ENCODE peak calls at places on chromosomes 4 and X, in four cellular contexts. T, I, Y and S are unnamed samples.

GRCh38 chrX:132270699-132271098 is 51.5 kb upstream of the RAP2C start:
- DNase-seq in I (no peak), T (no peak), Y (no peak), S (no peak)

GRCh38 chr4:180767330-180767729 is 1475.9 kb upstream of the TENM3 start:
- DNase-seq in Y (no peak), I (no peak), T (no peak), S (no peak)

GRCh38 chr4:182201871-182202270 is 41.3 kb upstream of the TENM3 start:
- DNase-seq in Y (no peak), I (no peak), T (no peak), S (no peak)

GRCh38 chr4:37780444-37781133 is 45.9 kb upstream of the PGM2 start:
- DNase-seq in I (peak), Y (no peak), T (no peak), S (no peak)

GRCh38 chr4:181085584-181085983 is 1157.6 kb upstream of the TENM3 start:
- DNase-seq in T (no peak), Y (no peak), I (no peak), S (no peak)

GRCh38 chrX:68343551-68343950 is 89.7 kb downstream of the OPHN1 start:
- DNase-seq in I (no peak), T (no peak), Y (no peak), S (no peak)

GRCh38 chr4:23966720-23967119 is 76.9 kb upstream of the PPARGC1A start:
- DNase-seq in I (no peak), Y (no peak), T (no peak), S (no peak)

GRCh38 chrX:13250831-13251612 is 68.8 kb downstream of the ATXN3L start:
- DNase-seq in Y (no peak), T (no peak), I (no peak), S (no peak)

GRCh38 chr4:176340871-176341685 is 21.3 kb downstream of the SPCS3 start:
- DNase-seq in T (no peak), I (no peak), Y (no peak), S (peak)

GRCh38 chr4:181646864-181647263 is 596.3 kb upstream of the TENM3 start:
- DNase-seq in I (no peak), T (no peak), Y (no peak), S (no peak)

GRCh38 chr4:56821394-56822263 is at the start of gene SPINK2:
- DNase-seq in T (no peak), Y (peak), I (peak), S (peak)

GRCh38 chr4:174156239-174156826 is 127.1 kb downstream of the FBXO8 start:
- DNase-seq in I (no peak), Y (peak), T (no peak), S (peak)

GRCh38 chrX:22135171-22135711 is 103.1 kb downstream of the PHEX start:
- DNase-seq in Y (no peak), T (no peak), I (no peak), S (no peak)

GRCh38 chr4:2300431-2300861 is 38.5 kb upstream of the MXD4 start:
- DNase-seq in T (no peak), I (no peak), Y (no peak), S (no peak)

GRCh38 chr4:186820371-186820990 is 96.8 kb upstream of the FAT1 start:
- DNase-seq in T (no peak), I (no peak), Y (no peak), S (no peak)

GRCh38 chrX:132365490-132365889 is 123.3 kb downstream of the MBNL3 start:
- DNase-seq in T (no peak), Y (no peak), I (no peak), S (no peak)

GRCh38 chr4:118012142-118012541 is 22.1 kb upstream of the NDST3 start:
- DNase-seq in T (no peak), Y (no peak), I (no peak), S (no peak)

GRCh38 chr4:69057620-69058409 is 38.5 kb upstream of the UGT2B7 start:
- DNase-seq in Y (no peak), I (no peak), T (no peak), S (peak)

GRCh38 chrX:132219343-132219768 is at the start of gene RAP2C:
- DNase-seq in Y (peak), T (peak), I (peak), S (peak)

GRCh38 chr4:156158747-156159146 is 205.1 kb upstream of the CTSO start:
- DNase-seq in I (no peak), Y (no peak), T (no peak), S (peak)

DNA sequence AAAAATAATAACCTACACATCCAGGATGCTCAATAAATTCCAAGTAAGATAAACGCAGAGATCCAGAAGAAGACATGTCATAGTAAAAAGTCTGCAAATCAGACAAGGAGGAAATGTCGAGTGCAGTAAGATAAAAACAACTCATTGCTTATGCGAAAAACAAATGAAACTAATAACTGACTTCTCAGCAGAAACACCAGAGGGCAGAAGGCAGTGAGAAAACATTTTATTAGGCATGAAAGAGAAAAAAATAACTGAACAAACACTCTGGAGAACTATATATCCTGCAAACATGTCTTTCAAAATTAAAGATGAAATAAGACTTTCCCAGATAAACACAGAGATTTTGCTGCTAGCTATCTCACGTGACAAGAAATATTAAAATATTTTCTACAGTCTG is 201.3 kb upstream of the CTSO start:
- DNase-seq in I (no peak), T (no peak), Y (no peak), S (no peak)
- TF ChIP-seq CTCF in I (no peak), T (no peak), Y (no peak), S (no peak)

GRCh38 chr4:7238300-7238960 is 46.1 kb downstream of the SORCS2 start:
- DNase-seq in Y (no peak), I (no peak), T (no peak), S (no peak)
- TF ChIP-seq CTCF in Y (no peak), I (no peak), T (no peak), S (peak)

GRCh38 chr4:164997941-164998340 is 20.5 kb upstream of the TRIM61 start:
- DNase-seq in T (no peak), Y (no peak), I (no peak), S (no peak)

GRCh38 chr4:164997324-164997723 is 19.9 kb upstream of the TRIM61 start:
- DNase-seq in T (no peak), I (no peak), Y (no peak), S (no peak)
- TF ChIP-seq CTCF in T (no peak), I (no peak), Y (peak), S (peak)

GRCh38 chr4:147846318-147847135 is 114.6 kb downstream of the ARHGAP10 start:
- DNase-seq in Y (no peak), I (no peak), T (no peak), S (peak)

GRCh38 chr4:147839651-147840050 is 107.8 kb downstream of the ARHGAP10 start:
- DNase-seq in I (no peak), Y (no peak), T (no peak), S (no peak)

GRCh38 chr4:147842573-147842972 is 110.7 kb downstream of the ARHGAP10 start:
- DNase-seq in Y (no peak), I (no peak), T (no peak), S (no peak)

GRCh38 chr4:147840846-147841732 is 109.2 kb downstream of the ARHGAP10 start:
- DNase-seq in Y (no peak), I (no peak), T (no peak), S (no peak)

DNA sequence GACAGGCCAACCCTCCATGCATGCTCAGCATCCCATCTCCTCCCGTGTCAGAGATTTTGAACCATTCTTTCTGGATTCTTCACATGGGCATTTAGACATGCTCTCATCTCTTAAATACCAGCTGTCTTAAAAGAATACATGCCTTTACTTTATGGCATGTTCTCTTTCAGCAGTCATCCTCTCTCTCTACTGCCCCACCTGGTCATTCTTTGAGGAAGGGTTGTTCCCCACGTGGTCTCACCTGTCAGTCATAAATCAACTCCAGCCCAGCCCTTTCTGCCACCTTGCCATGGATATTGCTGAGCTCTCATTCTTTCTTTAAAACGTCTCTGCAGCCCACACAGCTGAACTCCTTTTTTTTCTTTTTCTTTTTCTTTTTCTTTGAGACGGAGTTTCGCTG is 111.3 kb downstream of the ARHGAP10 start:
- DNase-seq in I (no peak), T (no peak), Y (peak), S (peak)
- TF ChIP-seq CTCF in I (no peak), T (no peak), Y (no peak), S (peak)

DNA sequence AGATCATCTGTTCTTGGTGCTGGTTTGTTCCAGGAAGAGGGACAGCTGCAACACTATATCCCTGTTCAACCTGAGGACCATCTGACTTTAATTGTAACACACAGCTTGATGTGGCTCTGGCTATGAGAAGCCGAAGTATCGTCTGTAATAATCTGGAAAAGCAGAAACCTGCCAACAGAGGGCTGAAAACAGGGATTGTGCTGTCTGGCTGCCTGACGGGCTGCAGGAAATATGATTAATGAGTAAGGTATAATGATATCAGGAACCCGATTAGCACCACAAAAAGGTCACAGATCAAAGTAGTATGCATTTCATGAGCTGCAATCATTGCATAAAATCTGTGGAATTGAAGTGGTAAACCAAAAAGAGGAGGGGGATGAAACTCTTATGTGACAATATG is 170.4 kb upstream of the MAB21L2 start:
- DNase-seq in Y (no peak), T (no peak), I (no peak), S (no peak)
- TF ChIP-seq CTCF in Y (no peak), T (no peak), I (no peak), S (no peak)

GRCh38 chr4:162535121-162535520 is 371.3 kb upstream of the FSTL5 start:
- DNase-seq in T (no peak), I (no peak), Y (no peak), S (no peak)
- TF ChIP-seq CTCF in T (no peak), I (no peak), Y (no peak), S (no peak)

GRCh38 chrX:55794420-55794819 is 76.9 kb downstream of the RRAGB start:
- DNase-seq in T (no peak), I (no peak), Y (no peak), S (peak)
- TF ChIP-seq CTCF in T (no peak), I (no peak), Y (no peak), S (no peak)

DNA sequence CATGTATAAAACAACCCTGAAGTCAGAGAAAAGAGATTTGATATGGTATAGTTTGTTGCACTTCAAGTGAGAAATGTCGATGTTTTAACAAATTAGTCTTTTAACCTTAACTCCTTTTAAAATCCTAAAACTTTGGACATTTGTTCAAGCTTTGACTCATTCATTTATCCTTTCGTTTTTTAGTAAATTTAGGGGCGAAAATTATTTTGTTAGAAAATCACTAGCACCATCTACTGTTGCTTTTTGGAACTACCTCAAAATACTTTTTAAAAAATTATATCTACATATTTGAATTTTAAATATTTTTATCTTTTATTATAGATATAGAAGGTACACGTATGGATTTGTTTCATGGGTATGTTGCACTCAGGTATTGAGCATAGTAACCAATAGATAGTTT is 165.1 kb upstream of the POF1B start:
- DNase-seq in I (no peak), Y (no peak), T (no peak), S (no peak)
- TF ChIP-seq CTCF in I (peak), Y (peak), T (no peak), S (no peak)